ENCODE peak calls at places on chromosomes 3 and 15, in ten cellular contexts. F is activated naive CD8-positive, alpha-beta T cell treated with anti-CD3 and anti-CD28 coated beads, Interleukin-2, amount 10 ng/mL, durations not matched to agents 7 days and 5 days; P is G401; X is ureter; V is central memory CD4-positive, alpha-beta T cell; B is PC-9; Y is D341Med; K is hepatic stellate cell; N is COR-L47; A is cardiac septum. W is an unnamed sample.

GRCh38 chr3:123290107-123290930 is 88.6 kb downstream of the SEC22A start:
- DNase-seq in K (no peak), X (peak), B (no peak), F (no peak), V (no peak), N (no peak), P (no peak), Y (no peak), A (peak), W (no peak)

GRCh38 chr15:99104788-99105515 is at the start of gene SYNM:
- DNase-seq in F (peak), B (peak), P (peak), V (no peak), Y (peak), A (peak), X (peak), N (peak), K (peak), W (no peak)

GRCh38 chr15:74434260-74434915 is 630 bp upstream of the SEMA7A start:
- DNase-seq in F (no peak), V (no peak), K (no peak), Y (no peak), A (no peak), B (no peak), N (no peak), X (no peak), P (peak), W (no peak)

GRCh38 chr15:28111552-28111951 is 12.4 kb upstream of the OCA2 start:
- DNase-seq in N (no peak), Y (no peak), F (no peak), K (no peak), A (no peak), X (no peak), B (no peak), P (no peak), V (no peak), W (no peak)

GRCh38 chr3:52210550-52211046 is 12.6 kb downstream of the ALAS1 start:
- DNase-seq in Y (no peak), B (no peak), F (no peak), A (no peak), X (no peak), N (no peak), K (no peak), P (no peak), V (no peak), W (no peak)

GRCh38 chr15:31366169-31366734 is 39.6 kb downstream of the KLF13 start:
- DNase-seq in B (no peak), N (peak), V (no peak), A (no peak), F (peak), K (peak), Y (no peak), P (peak), X (no peak), W (no peak)

GRCh38 chr15:85993116-85993515 is 86.6 kb upstream of the AGBL1 start:
- DNase-seq in V (no peak), N (no peak), Y (no peak), F (no peak), K (no peak), P (peak), X (no peak), B (no peak), A (no peak), W (no peak)

GRCh38 chr3:178485756-178486155 is 50.5 kb upstream of the KCNMB2 start:
- DNase-seq in K (no peak), A (no peak), P (no peak), V (no peak), X (no peak), N (no peak), F (no peak), B (no peak), Y (no peak), W (no peak)

GRCh38 chr15:76012021-76012551 is at the start of gene NRG4:
- DNase-seq in P (no peak), A (no peak), F (no peak), B (peak), K (no peak), Y (no peak), V (no peak), N (no peak), X (no peak), W (no peak)

GRCh38 chr3:174125267-174125844 is 727.8 kb downstream of the NLGN1 start:
- DNase-seq in F (no peak), A (no peak), V (no peak), K (peak), N (peak), X (no peak), Y (peak), P (peak), B (peak), W (peak)

GRCh38 chr3:130688015-130688414 is 58.6 kb downstream of the PIK3R4 start:
- DNase-seq in A (no peak), X (no peak), K (no peak), B (no peak), P (no peak), V (no peak), N (no peak), F (no peak), Y (no peak), W (no peak)

GRCh38 chr15:37981781-37982180 is 47.3 kb downstream of the TMCO5A start:
- DNase-seq in K (peak), A (no peak), F (no peak), B (no peak), P (peak), V (no peak), Y (no peak), X (no peak), N (no peak), W (no peak)

GRCh38 chr3:174441588-174442316 is 417.4 kb upstream of the NAALADL2 start:
- DNase-seq in K (no peak), B (no peak), X (no peak), P (peak), Y (no peak), A (no peak), N (no peak), F (no peak), V (no peak), W (peak)

GRCh38 chr3:10518506-10519150 is 13.2 kb upstream of the ATP2B2 start:
- DNase-seq in K (no peak), A (peak), B (no peak), P (no peak), V (no peak), F (peak), N (no peak), Y (no peak), X (no peak), W (no peak)

GRCh38 chr3:156628095-156628690 is 46.2 kb upstream of the TIPARP start:
- DNase-seq in F (no peak), V (no peak), Y (no peak), A (no peak), X (no peak), N (no peak), B (no peak), P (no peak), K (no peak), W (no peak)

GRCh38 chr3:9062570-9062969 is 99.3 kb upstream of the RAD18 start:
- DNase-seq in N (no peak), B (no peak), F (no peak), A (no peak), Y (no peak), X (no peak), V (no peak), P (no peak), K (no peak), W (no peak)